ENCODE peak calls at places on chromosomes 2 and 18, in nine cellular contexts. E, K, B, G, Y, P, H, A and X are unnamed samples.

GRCh38 chr2:148338544-148338943 is 306.0 kb upstream of the EPC2 start:
- DNase-seq in E (peak), Y (no peak), P (no peak), G (no peak), B (peak), H (no peak), A (no peak), K (no peak), X (peak)

GRCh38 chr2:228646061-228646460 is 464.6 kb upstream of the SPHKAP start:
- DNase-seq in H (no peak), K (no peak), P (no peak), B (no peak), E (no peak), Y (no peak), A (no peak), G (no peak), X (peak)

GRCh38 chr2:221750317-221750716 is 178.2 kb upstream of the EPHA4 start:
- DNase-seq in Y (no peak), A (no peak), K (no peak), H (no peak), E (peak), P (no peak), G (no peak), B (no peak), X (peak)

GRCh38 chr18:35481960-35482366 is 15.8 kb downstream of the INO80C start:
- DNase-seq in K (no peak), P (no peak), G (no peak), B (peak), Y (no peak), E (peak), A (no peak), H (no peak), X (no peak)

GRCh38 chr18:63087421-63088230 is 231.9 kb downstream of the BCL2 start:
- DNase-seq in B (no peak), A (no peak), G (no peak), Y (no peak), P (no peak), H (no peak), K (no peak), E (no peak), X (peak)

GRCh38 chr2:241814571-241815476 is 5.8 kb downstream of the NEU4 start:
- DNase-seq in B (no peak), Y (no peak), E (no peak), P (no peak), K (no peak), G (no peak), H (no peak), A (no peak), X (no peak)

GRCh38 chr2:232749331-232749730 is 27.0 kb downstream of the KCNJ13 start:
- DNase-seq in B (no peak), Y (no peak), G (no peak), A (no peak), P (no peak), E (no peak), H (no peak), K (no peak), X (no peak)

GRCh38 chr2:152097291-152098032 is 1.4 kb downstream of the CACNB4 start:
- DNase-seq in A (peak), P (no peak), E (no peak), G (no peak), H (no peak), Y (no peak), B (peak), K (peak), X (peak)

GRCh38 chr2:101442042-101442666 is 32.8 kb downstream of the RFX8 start:
- DNase-seq in K (no peak), B (no peak), E (peak), H (no peak), Y (no peak), G (no peak), A (no peak), P (no peak), X (peak)

GRCh38 chr18:68742206-68742605 is 27.3 kb upstream of the TMX3 start:
- DNase-seq in E (peak), P (no peak), B (no peak), A (no peak), H (no peak), G (no peak), Y (no peak), K (no peak), X (no peak)

GRCh38 chr2:71706836-71707235 is 253.5 kb downstream of the DYSF start:
- DNase-seq in P (no peak), E (no peak), Y (no peak), A (no peak), G (no peak), B (no peak), K (no peak), H (no peak), X (no peak)

GRCh38 chr18:37566479-37567060 is 972 bp upstream of the CELF4 start:
- DNase-seq in P (no peak), B (no peak), G (no peak), H (no peak), K (no peak), E (no peak), A (peak), Y (no peak), X (peak)

GRCh38 chr18:37567994-37568359 is 2.4 kb upstream of the CELF4 start:
- DNase-seq in H (no peak), P (no peak), A (peak), G (no peak), B (no peak), Y (no peak), K (no peak), E (no peak), X (no peak)

GRCh38 chr18:37568671-37569070 is 3.1 kb upstream of the CELF4 start:
- DNase-seq in H (no peak), E (no peak), K (no peak), P (no peak), G (no peak), A (no peak), Y (no peak), B (no peak), X (no peak)

GRCh38 chr18:37565985-37566478 is 434 bp upstream of the CELF4 start:
- DNase-seq in H (peak), G (no peak), P (no peak), B (no peak), A (peak), K (no peak), Y (no peak), E (peak), X (peak)

DNA sequence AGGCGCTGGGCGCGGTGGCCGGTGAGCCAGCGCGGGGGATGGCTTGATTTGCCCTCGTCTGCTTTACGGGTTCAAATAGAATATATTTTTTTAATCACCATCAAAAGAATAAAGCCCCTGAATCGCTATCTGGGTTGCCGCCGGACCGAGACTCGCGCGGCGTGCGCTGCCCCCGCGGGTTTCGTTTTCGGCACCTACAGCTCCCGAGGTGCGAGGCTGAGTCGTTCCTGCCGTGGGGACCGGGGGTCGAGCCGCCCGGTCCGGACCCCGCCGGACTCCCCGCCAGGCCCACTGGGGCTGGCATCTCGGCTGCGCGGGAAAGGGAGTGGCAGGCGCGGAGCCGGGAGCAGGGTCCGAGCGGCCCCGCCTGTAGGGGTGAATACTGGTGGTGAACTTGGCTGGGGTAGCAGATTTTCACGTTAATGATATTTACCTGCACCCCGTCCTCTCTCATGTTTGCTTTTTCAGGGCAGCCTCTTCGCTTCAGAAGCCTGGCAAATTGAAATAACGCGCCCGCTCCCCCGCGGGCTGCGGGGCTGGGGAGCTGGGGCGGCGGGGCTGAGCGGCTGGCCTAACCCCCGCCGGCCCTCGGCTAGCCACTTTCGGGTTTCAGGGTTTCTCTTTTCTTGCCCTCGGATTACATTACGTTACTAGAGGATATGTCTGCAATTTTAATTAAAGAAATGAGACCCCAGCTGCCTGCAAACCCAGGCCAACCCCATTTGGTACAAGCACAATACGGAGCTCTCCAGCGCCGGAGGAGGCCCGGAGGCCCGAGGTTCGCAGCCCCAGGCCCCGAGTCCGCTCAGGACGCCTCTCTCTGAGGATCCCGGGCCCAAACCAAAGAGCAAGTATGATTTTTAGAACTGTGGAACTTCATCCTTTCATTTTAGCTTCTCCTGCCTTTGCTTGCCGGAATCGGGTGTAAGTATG is 1.7 kb upstream of the CELF4 start:
- DNase-seq in K (no peak), H (no peak), P (no peak), A (peak), B (no peak), E (no peak), Y (no peak), G (no peak), X (peak)
- TF ChIP-seq EZH2 in K (no peak), H (peak), P (no peak), A (peak), B (no peak), E (peak), Y (no peak), G (no peak), X (peak)

GRCh38 chr18:49547701-49548100 is 14.2 kb upstream of the LIPG start:
- DNase-seq in B (no peak), E (peak), G (no peak), Y (no peak), P (no peak), A (no peak), H (no peak), K (no peak), X (peak)
- H3K4me2 ChIP-seq in B (no peak), E (no peak), G (no peak), Y (no peak), P (no peak), A (no peak), H (no peak), K (peak), X (peak)

DNA sequence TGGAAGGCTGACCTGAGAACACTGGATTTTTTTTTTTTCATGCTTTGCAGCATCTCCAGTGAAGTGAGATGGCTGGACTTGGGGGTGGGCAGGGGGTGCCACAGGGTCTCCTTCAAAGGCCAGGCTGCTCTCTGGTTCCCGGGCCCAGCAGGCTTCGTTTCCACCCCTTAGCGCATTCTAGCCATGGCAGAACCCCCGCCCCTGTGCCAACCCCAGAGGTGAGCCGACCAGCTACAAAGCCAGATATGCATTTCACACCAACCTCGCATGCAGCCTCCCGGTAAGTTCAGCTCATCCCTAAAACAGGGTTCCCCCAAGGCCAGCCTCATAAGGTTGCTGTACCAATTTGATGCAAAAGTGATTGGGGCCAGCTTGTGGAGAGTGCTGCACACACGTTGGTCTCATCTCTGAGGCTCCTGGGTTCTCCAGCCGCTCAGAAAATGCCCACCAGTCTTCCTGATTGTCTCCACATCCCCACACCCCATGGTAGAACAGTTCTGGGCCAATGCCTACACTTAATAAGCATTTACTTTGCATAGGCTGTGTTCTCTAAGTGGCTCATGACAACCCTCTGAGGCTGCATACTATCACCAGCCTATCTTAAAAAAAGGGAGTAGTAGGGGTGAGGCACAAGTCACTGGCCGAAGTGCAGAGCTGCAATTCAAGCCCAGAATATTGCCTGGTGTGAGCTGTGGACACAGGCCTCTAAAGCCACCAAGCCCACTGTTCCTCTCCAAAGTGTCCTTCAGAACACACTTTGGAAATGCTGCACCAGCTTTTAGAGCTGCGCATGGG is 23.3 kb downstream of the SMAD7 start:
- DNase-seq in G (no peak), H (no peak), E (no peak), Y (no peak), K (no peak), P (no peak), A (no peak), B (no peak), X (peak)
- H3K27ac ChIP-seq in G (no peak), H (no peak), E (no peak), Y (peak), K (no peak), P (peak), A (peak), B (peak), X (peak)

GRCh38 chr2:74415762-74416395 is 5.5 kb downstream of the C2orf81 start:
- DNase-seq in H (no peak), B (no peak), G (no peak), P (no peak), K (no peak), Y (no peak), E (no peak), A (peak), X (peak)

GRCh38 chr2:74414475-74414874 is 6.9 kb downstream of the C2orf81 start:
- DNase-seq in Y (no peak), H (no peak), A (peak), E (no peak), G (no peak), P (no peak), B (no peak), K (no peak), X (no peak)

GRCh38 chr2:74413001-74413698 is 8.3 kb downstream of the C2orf81 start:
- DNase-seq in K (no peak), Y (no peak), E (no peak), B (peak), A (no peak), G (no peak), H (no peak), P (no peak), X (no peak)

GRCh38 chr2:74416721-74417120 is 4.7 kb downstream of the C2orf81 start:
- DNase-seq in H (no peak), A (no peak), Y (no peak), B (no peak), G (no peak), K (no peak), E (no peak), P (no peak), X (no peak)

DNA sequence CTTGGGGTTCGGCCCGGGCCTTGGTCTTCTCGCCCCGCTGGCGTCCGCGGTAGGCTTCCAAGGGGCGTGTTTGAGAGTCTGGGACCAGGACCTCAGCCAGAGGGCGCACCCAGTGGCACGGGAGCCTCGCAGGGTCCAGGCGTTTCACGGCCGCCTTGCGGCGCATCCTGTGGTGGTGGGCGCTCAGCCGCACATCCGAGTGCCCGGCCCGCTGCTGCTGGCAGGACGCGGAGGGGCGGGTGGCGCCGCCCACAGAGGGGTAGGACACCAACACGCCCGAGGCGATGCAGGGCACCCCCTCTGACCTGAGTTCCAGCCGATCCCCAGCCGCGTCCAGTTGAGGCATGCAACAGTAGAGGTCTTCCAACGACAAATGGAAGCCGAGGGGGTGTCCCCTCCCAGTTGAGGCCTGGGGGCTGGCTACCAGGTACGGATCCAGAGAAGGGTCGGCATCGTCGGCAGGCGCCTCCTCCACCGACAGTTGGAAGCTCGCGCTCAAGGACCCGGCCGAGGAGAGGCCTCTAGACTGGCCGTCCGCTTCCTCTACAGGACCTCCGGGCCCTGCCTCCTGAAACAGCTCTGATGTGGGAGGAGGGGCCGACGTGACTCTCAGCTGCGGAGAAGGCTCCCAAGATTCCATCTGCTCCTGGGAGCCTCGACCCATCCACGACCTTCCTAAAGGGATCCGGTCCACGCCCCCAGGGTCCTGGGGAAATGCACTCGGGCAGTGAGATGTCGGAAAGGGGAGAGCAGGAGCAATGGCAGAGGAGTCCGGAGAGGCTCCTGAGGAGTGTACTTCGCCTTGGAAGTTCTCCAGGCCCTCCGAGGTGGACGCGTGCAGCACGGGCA is 6.3 kb downstream of the C2orf81 start:
- DNase-seq in G (no peak), Y (no peak), K (no peak), H (no peak), B (no peak), E (peak), A (peak), P (no peak), X (peak)
- TF ChIP-seq EZH2 in G (no peak), Y (no peak), K (no peak), H (no peak), B (no peak), E (no peak), A (no peak), P (no peak), X (no peak)

DNA sequence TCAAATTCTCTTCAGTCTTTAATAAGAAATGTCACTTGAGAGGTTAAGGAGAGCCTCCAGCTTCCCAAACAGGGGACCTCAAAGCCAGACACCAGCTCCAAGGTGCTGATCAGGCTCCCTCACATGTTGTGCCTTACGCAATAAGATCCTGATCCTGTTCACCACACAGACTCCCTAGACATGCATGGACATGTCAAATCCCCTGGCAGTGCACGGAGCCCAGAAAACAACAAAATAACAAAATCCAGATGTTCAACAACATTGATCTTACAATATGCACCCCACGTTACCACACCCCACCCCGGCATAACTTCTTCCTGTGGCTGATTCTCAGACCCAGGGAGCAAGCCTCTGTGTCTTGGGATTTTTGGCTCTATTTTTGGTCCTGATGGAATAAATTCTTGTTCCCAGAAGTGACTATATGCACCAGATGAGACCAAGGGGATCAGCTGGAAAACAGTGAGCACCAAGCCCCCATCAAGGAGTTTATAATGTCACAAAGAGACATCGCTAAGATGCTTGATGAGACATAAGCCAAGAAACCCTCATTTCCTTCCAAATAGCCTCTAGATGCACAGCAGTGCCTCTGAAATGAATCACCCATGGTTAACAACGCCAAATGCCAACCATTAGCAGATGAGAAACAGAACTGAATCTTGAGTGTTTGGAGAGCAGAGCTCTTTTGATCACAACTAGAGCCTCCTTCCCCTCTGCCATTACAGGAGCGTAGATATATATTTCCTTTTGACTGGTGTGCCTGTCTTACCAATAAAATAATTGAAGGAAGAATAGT is 198.2 kb downstream of the PRKCE start:
- DNase-seq in A (no peak), K (no peak), P (no peak), E (peak), H (no peak), G (no peak), B (no peak), Y (no peak), X (peak)
- H3K4me2 ChIP-seq in A (no peak), K (no peak), P (peak), E (no peak), H (no peak), G (no peak), B (no peak), Y (no peak), X (peak)